ENCODE peak calls at places on chromosomes 7 and 10, in six cellular contexts. Y is WERI-Rb-1, J is HFF-Myc, B is heart left ventricle, U is thoracic aorta, C is IMR-90. L is an unnamed sample.

GRCh38 chr10:69180525-69181204 is 631 bp downstream of the SUPV3L1 start:
- DNase-seq in U (no peak), J (no peak), C (peak; percentile 32), Y (peak; percentile 22), B (no peak), L (no peak)

GRCh38 chr10:20978617-20979016 is 81.5 kb upstream of the NEBL start:
- DNase-seq in U (no peak), J (no peak), Y (no peak), C (no peak), B (no peak), L (no peak)

GRCh38 chr7:157840913-157841756 is 504.3 kb downstream of the DNAJB6 start:
- DNase-seq in B (no peak), C (no peak), J (no peak), Y (no peak), U (no peak), L (no peak)

GRCh38 chr7:40175725-40176510 is 41.1 kb downstream of the SUGCT start:
- DNase-seq in J (no peak), B (no peak), Y (no peak), C (peak; percentile 69), U (no peak), L (no peak)

GRCh38 chr10:2978111-2978510 is 89.2 kb upstream of the PFKP start:
- DNase-seq in U (no peak), C (peak; percentile 79), B (no peak), Y (no peak), J (no peak), L (no peak)

GRCh38 chr10:110410329-110411046 is 87.2 kb upstream of the DUSP5 start:
- DNase-seq in J (peak; percentile 82), Y (no peak), U (no peak), C (peak; percentile 98), B (no peak), L (no peak)

GRCh38 chr7:77426521-77427051 is 10.4 kb upstream of the GSAP start:
- DNase-seq in J (no peak), Y (no peak), U (no peak), B (no peak), C (peak; percentile 63), L (no peak)

GRCh38 chr7:13875496-13876074 is 113.9 kb downstream of the ETV1 start:
- DNase-seq in C (no peak), B (no peak), Y (no peak), U (no peak), J (no peak), L (no peak)

GRCh38 chr7:3003936-3004335 is 39.7 kb downstream of the CARD11 start:
- DNase-seq in U (no peak), Y (no peak), B (no peak), J (no peak), C (no peak), L (no peak)

GRCh38 chr10:6018422-6018821 is 41.1 kb upstream of the IL15RA start:
- DNase-seq in B (no peak), U (no peak), C (no peak), Y (no peak), J (no peak), L (no peak)

GRCh38 chr10:132860527-132860926 is 74.6 kb upstream of the NKX6-2 start:
- DNase-seq in U (no peak), Y (no peak), J (no peak), C (no peak), B (peak; percentile 12), L (no peak)

GRCh38 chr7:117803476-117803875 is 69.8 kb downstream of the CTTNBP2 start:
- DNase-seq in C (peak; percentile 26), Y (no peak), B (no peak), J (no peak), U (no peak), L (no peak)

GRCh38 chr7:117800841-117801240 is 72.4 kb downstream of the CTTNBP2 start:
- DNase-seq in U (no peak), B (no peak), J (no peak), Y (no peak), C (peak; percentile 3), L (no peak)

GRCh38 chr7:117806011-117806410 is 67.2 kb downstream of the CTTNBP2 start:
- DNase-seq in B (no peak), U (no peak), Y (no peak), J (no peak), C (no peak), L (no peak)

GRCh38 chr7:117800406-117800805 is 72.8 kb downstream of the CTTNBP2 start:
- DNase-seq in C (no peak), B (no peak), Y (no peak), U (no peak), J (no peak), L (no peak)

GRCh38 chr7:117802660-117803059 is 70.6 kb downstream of the CTTNBP2 start:
- DNase-seq in J (no peak), C (no peak), Y (no peak), B (no peak), U (no peak), L (no peak)
- H3K4me3 ChIP-seq in J (no peak overlapping the region), C (no peak overlapping the region), Y (no peak overlapping the region), B (no peak overlapping the region), U (no peak overlapping the region), L (no peak overlapping the region)

DNA sequence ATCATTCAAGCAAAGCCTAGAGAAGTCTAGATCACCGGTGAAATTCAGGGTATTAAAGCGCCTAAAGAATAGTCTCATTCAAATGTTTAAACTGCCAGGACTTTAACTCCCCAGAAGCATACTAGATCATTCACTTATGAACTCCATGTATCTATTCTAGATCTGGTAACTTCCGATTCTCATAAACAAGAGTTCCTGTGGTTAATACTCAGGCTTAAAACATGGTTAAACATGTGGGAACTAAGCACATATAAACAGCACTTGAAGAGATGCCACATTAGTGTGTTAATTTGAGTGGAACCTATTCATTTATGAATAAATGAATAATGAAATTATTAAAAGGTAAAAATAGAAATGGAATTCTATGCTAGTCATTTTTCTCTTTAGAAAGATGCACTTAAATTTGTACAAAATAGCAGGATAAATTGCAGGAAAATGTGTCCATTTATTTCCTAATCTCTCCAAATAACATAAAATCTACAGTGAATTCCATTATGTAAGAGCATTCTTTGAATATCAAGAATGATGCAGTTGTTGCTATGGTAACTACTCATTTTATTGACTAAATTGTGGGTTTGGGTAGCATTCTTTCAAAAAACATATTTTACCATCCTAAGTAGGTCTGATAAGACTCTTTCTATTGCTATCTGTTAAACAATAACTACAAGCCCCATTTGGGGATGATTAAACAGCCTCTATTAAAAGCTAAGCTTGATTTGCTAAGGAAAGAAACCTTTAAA is 147.6 kb upstream of the TMEM168 start:
- DNase-seq in B (no peak), Y (no peak), J (no peak), U (no peak), C (peak; percentile 45), L (no peak)
- H3K4me3 ChIP-seq in B (peak overlapping the region; percentile 79), Y (no peak overlapping the region), J (peak overlapping the region; percentile 71), U (peak overlapping the region; percentile 98), C (no peak overlapping the region), L (no peak overlapping the region)

GRCh38 chr10:43307306-43307705 is 40.4 kb upstream of the RASGEF1A start:
- DNase-seq in U (no peak), B (no peak), J (no peak), Y (no peak), C (no peak), L (no peak)

GRCh38 chr10:43304079-43304686 is 37.3 kb upstream of the RASGEF1A start:
- DNase-seq in Y (no peak), B (no peak), U (no peak), J (no peak), C (no peak), L (no peak)

GRCh38 chr10:43306899-43307298 is 40.0 kb upstream of the RASGEF1A start:
- DNase-seq in J (no peak), B (no peak), U (no peak), Y (no peak), C (no peak), L (no peak)

GRCh38 chr10:43305881-43306280 is 39.0 kb upstream of the RASGEF1A start:
- DNase-seq in Y (no peak), B (no peak), U (no peak), C (no peak), J (no peak), L (no peak)

GRCh38 chr10:43304687-43305333 is 37.9 kb upstream of the RASGEF1A start:
- DNase-seq in U (peak; percentile 19), J (no peak), B (peak; percentile 76), Y (peak; percentile 74), C (peak; percentile 8), L (no peak)
- H3K4me3 ChIP-seq in U (peak overlapping the region; percentile 69), J (peak overlapping the region; percentile 25), B (peak overlapping the region; percentile 28), Y (peak overlapping the region; percentile 54), C (peak overlapping the region; percentile 7), L (peak overlapping the region; percentile 29)

DNA sequence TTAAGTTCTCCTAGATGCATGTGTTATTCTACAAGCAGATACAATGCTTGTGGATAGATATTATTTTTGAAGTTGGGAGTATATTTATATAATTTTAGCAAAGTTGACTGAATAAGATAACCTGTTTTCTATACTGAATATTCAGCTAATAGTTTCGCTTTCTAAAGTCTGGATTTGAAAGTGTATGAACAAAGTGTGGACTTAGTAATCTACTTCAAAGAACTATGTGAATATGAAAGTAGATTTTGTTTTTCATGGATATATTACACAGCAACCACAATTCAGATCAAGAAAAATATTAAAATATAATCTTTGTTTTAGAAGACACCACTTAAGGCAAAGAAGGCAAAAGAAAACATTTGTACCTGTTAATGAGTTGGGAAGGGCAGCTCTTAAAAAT is 78.8 kb downstream of the ZEB1 start:
- DNase-seq in Y (no peak), C (no peak), U (no peak), J (no peak), B (no peak), L (no peak)
- H3K4me3 ChIP-seq in Y (no peak overlapping the region), C (no peak overlapping the region), U (no peak overlapping the region), J (no peak overlapping the region), B (no peak overlapping the region), L (no peak overlapping the region)

GRCh38 chr10:8985651-8986050 is 931.2 kb downstream of the GATA3 start:
- DNase-seq in C (no peak), B (no peak), J (no peak), U (no peak), Y (no peak), L (no peak)

GRCh38 chr10:8992009-8992408 is 937.5 kb downstream of the GATA3 start:
- DNase-seq in B (no peak), J (no peak), U (no peak), Y (no peak), C (no peak), L (no peak)

GRCh38 chr10:8990280-8990987 is 935.9 kb downstream of the GATA3 start:
- DNase-seq in Y (no peak), U (no peak), J (no peak), C (no peak), B (no peak), L (no peak)

GRCh38 chr10:8981277-8981676 is 926.8 kb downstream of the GATA3 start:
- DNase-seq in C (no peak), J (no peak), U (no peak), B (no peak), Y (no peak), L (no peak)

GRCh38 chr10:8986975-8987374 is 932.5 kb downstream of the GATA3 start:
- DNase-seq in C (no peak), B (no peak), U (no peak), Y (no peak), J (no peak), L (no peak)
- H3K4me3 ChIP-seq in C (no peak overlapping the region), B (no peak overlapping the region), U (no peak overlapping the region), Y (no peak overlapping the region), J (no peak overlapping the region), L (no peak overlapping the region)

L was measured in GM06990.